ENCODE peak calls at places on chromosome 13, in seven cellular contexts. One of them, this sample, is unnamed.

GRCh38 chr13:99894835-99895427 is 76.6 kb downstream of the ZIC5 start:
- DNase-seq in HFFc6: no peak
- DNase-seq in ascending aorta: no peak
- DNase-seq in spleen: no peak
- DNase-seq in lung: no peak
- DNase-seq in ovary: no peak
- DNase-seq in WTC11: peak
- DNase-seq in this sample: no peak

GRCh38 chr13:110559429-110559943 is 2.0 kb downstream of the RAB20 start:
- DNase-seq in HFFc6: no peak
- DNase-seq in ascending aorta: no peak
- DNase-seq in spleen: peak
- DNase-seq in lung: peak
- DNase-seq in ovary: peak
- DNase-seq in WTC11: no peak
- DNase-seq in this sample: no peak

GRCh38 chr13:113855012-113855921 is 8.6 kb downstream of the GAS6 start:
- DNase-seq in HFFc6: no peak
- DNase-seq in ascending aorta: no peak
- DNase-seq in spleen: peak
- DNase-seq in lung: no peak
- DNase-seq in ovary: peak
- DNase-seq in WTC11: no peak
- DNase-seq in this sample: no peak

GRCh38 chr13:23743717-23744116 is 145.5 kb downstream of the MIPEP start:
- DNase-seq in HFFc6: no peak
- DNase-seq in ascending aorta: no peak
- DNase-seq in spleen: no peak
- DNase-seq in lung: no peak
- DNase-seq in ovary: no peak
- DNase-seq in WTC11: no peak
- DNase-seq in this sample: no peak

GRCh38 chr13:24511019-24511823 is 1.4 kb downstream of the PARP4 start:
- DNase-seq in HFFc6: peak
- DNase-seq in ascending aorta: no peak
- DNase-seq in spleen: peak
- DNase-seq in lung: peak
- DNase-seq in ovary: no peak
- DNase-seq in WTC11: no peak
- DNase-seq in this sample: peak

GRCh38 chr13:41008349-41008980 is 10.7 kb downstream of the ELF1 start:
- DNase-seq in HFFc6: peak
- DNase-seq in ascending aorta: no peak
- DNase-seq in spleen: no peak
- DNase-seq in lung: no peak
- DNase-seq in ovary: no peak
- DNase-seq in WTC11: no peak
- DNase-seq in this sample: peak

GRCh38 chr13:51330741-51331140 is 8.8 kb upstream of the SERPINE3 start:
- DNase-seq in HFFc6: peak
- DNase-seq in ascending aorta: no peak
- DNase-seq in spleen: no peak
- DNase-seq in lung: no peak
- DNase-seq in ovary: no peak
- DNase-seq in WTC11: no peak
- DNase-seq in this sample: no peak

GRCh38 chr13:95714142-95714832 is 37.3 kb downstream of the DNAJC3 start:
- DNase-seq in HFFc6: peak
- DNase-seq in ascending aorta: no peak
- DNase-seq in spleen: no peak
- DNase-seq in lung: no peak
- DNase-seq in ovary: no peak
- DNase-seq in WTC11: no peak
- DNase-seq in this sample: no peak

GRCh38 chr13:20178156-20178555 is 14.6 kb downstream of the GJB2 start:
- DNase-seq in HFFc6: no peak
- DNase-seq in ascending aorta: no peak
- DNase-seq in spleen: no peak
- DNase-seq in lung: no peak
- DNase-seq in ovary: no peak
- DNase-seq in WTC11: no peak
- DNase-seq in this sample: no peak

GRCh38 chr13:80469105-80469840 is 128.3 kb upstream of the SPRY2 start:
- DNase-seq in HFFc6: no peak
- DNase-seq in ascending aorta: no peak
- DNase-seq in spleen: no peak
- DNase-seq in lung: no peak
- DNase-seq in ovary: no peak
- DNase-seq in WTC11: no peak
- DNase-seq in this sample: no peak

GRCh38 chr13:77507931-77508776 is 27.4 kb upstream of the SCEL start:
- DNase-seq in HFFc6: peak
- DNase-seq in ascending aorta: no peak
- DNase-seq in spleen: no peak
- DNase-seq in lung: no peak
- DNase-seq in ovary: no peak
- DNase-seq in WTC11: no peak
- DNase-seq in this sample: no peak

DNA sequence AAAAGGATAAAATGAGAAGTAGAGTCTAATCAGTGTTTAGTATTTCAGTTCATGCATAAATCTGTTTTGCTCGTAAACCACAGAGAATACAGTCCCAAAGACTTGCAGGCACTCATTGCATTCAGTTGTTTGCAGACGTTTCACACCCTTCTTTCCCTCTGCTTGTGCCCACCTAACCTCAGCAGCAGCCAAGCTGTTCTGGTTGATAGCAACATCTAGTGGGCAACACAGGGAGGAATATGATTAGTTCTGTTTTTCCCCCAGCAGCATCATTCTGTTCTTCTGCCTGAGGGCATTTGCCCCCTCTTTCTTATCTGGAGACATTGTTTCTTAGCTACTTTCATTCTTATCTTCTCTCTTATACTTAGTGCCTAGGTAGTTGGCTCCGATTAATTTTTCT is 135.6 kb downstream of the PAN3 start:
- DNase-seq in HFFc6: no peak
- DNase-seq in ascending aorta: no peak
- DNase-seq in spleen: no peak
- DNase-seq in lung: no peak
- DNase-seq in ovary: no peak
- DNase-seq in WTC11: no peak
- DNase-seq in this sample: no peak
- TF ChIP-seq CTCF in HFFc6: no peak
- TF ChIP-seq CTCF in ascending aorta: no peak
- TF ChIP-seq CTCF in spleen: no peak
- TF ChIP-seq CTCF in lung: no peak
- TF ChIP-seq CTCF in ovary: no peak
- TF ChIP-seq CTCF in WTC11: no peak
- TF ChIP-seq CTCF in this sample: no peak

GRCh38 chr13:54415753-54416366 is 1387.2 kb downstream of the OLFM4 start:
- DNase-seq in HFFc6: no peak
- DNase-seq in ascending aorta: no peak
- DNase-seq in spleen: no peak
- DNase-seq in lung: no peak
- DNase-seq in ovary: no peak
- DNase-seq in WTC11: peak
- DNase-seq in this sample: no peak
- TF ChIP-seq CTCF in HFFc6: no peak
- TF ChIP-seq CTCF in ascending aorta: no peak
- TF ChIP-seq CTCF in spleen: no peak
- TF ChIP-seq CTCF in lung: no peak
- TF ChIP-seq CTCF in ovary: no peak
- TF ChIP-seq CTCF in WTC11: no peak
- TF ChIP-seq CTCF in this sample: no peak

GRCh38 chr13:64446372-64446771 is 2783.8 kb downstream of the PCDH9 start:
- DNase-seq in HFFc6: peak
- DNase-seq in ascending aorta: no peak
- DNase-seq in spleen: no peak
- DNase-seq in lung: no peak
- DNase-seq in ovary: no peak
- DNase-seq in WTC11: no peak
- DNase-seq in this sample: no peak
- TF ChIP-seq CTCF in HFFc6: peak
- TF ChIP-seq CTCF in ascending aorta: no peak
- TF ChIP-seq CTCF in spleen: no peak
- TF ChIP-seq CTCF in lung: no peak
- TF ChIP-seq CTCF in ovary: no peak
- TF ChIP-seq CTCF in WTC11: peak
- TF ChIP-seq CTCF in this sample: no peak

GRCh38 chr13:71360041-71360440 is 507.0 kb downstream of the DACH1 start:
- DNase-seq in HFFc6: no peak
- DNase-seq in ascending aorta: no peak
- DNase-seq in spleen: no peak
- DNase-seq in lung: no peak
- DNase-seq in ovary: no peak
- DNase-seq in WTC11: no peak
- DNase-seq in this sample: no peak

GRCh38 chr13:71359641-71360040 is 507.4 kb downstream of the DACH1 start:
- DNase-seq in HFFc6: no peak
- DNase-seq in ascending aorta: no peak
- DNase-seq in spleen: no peak
- DNase-seq in lung: no peak
- DNase-seq in ovary: no peak
- DNase-seq in WTC11: no peak
- DNase-seq in this sample: no peak

GRCh38 chr13:71358218-71358617 is 508.8 kb downstream of the DACH1 start:
- DNase-seq in HFFc6: no peak
- DNase-seq in ascending aorta: no peak
- DNase-seq in spleen: no peak
- DNase-seq in lung: no peak
- DNase-seq in ovary: no peak
- DNase-seq in WTC11: no peak
- DNase-seq in this sample: no peak

GRCh38 chr13:71355010-71355409 is 512.0 kb downstream of the DACH1 start:
- DNase-seq in HFFc6: no peak
- DNase-seq in ascending aorta: no peak
- DNase-seq in spleen: no peak
- DNase-seq in lung: no peak
- DNase-seq in ovary: no peak
- DNase-seq in WTC11: no peak
- DNase-seq in this sample: no peak
- TF ChIP-seq CTCF in HFFc6: no peak
- TF ChIP-seq CTCF in ascending aorta: no peak
- TF ChIP-seq CTCF in spleen: no peak
- TF ChIP-seq CTCF in lung: no peak
- TF ChIP-seq CTCF in ovary: no peak
- TF ChIP-seq CTCF in WTC11: no peak
- TF ChIP-seq CTCF in this sample: no peak

DNA sequence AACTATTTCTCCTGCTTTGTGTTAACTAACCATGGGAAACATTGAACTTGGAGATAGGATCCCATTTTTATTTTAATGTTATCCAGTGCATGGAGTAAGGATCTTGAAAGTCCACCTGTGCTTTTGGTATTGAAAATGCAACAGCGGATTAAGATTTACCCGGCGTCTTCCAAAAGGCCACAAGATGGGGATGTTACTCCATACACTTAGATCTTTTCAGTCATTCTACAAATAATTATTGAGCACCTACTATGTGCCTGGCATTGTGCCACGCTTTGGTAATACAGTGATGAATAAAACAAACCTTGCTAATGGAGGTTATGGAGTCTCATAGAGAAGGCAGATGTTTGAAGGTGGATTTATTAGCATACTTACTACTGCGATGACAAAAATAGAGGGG is 56.9 kb downstream of the RFC3 start:
- DNase-seq in HFFc6: no peak
- DNase-seq in ascending aorta: no peak
- DNase-seq in spleen: no peak
- DNase-seq in lung: no peak
- DNase-seq in ovary: no peak
- DNase-seq in WTC11: no peak
- DNase-seq in this sample: no peak
- TF ChIP-seq CTCF in HFFc6: peak
- TF ChIP-seq CTCF in ascending aorta: no peak
- TF ChIP-seq CTCF in spleen: no peak
- TF ChIP-seq CTCF in lung: no peak
- TF ChIP-seq CTCF in ovary: no peak
- TF ChIP-seq CTCF in WTC11: no peak
- TF ChIP-seq CTCF in this sample: no peak

This sample was measured in GM06990.